ENCODE peak calls at places on chromosomes 3 and 15, in nine cellular contexts. J is mesenchymal stem cell, Z is H1, H is cardiac fibroblast, Q is pancreas, Y is astrocyte of the spinal cord, F is fibroblast of the aortic adventitia, V is left ventricle myocardium inferior, U is HFF-Myc. K is an unnamed sample.
A peak's percentile ranks its signal among the peaks of the same experiment; 100 is the strongest.

GRCh38 chr3:71202848-71203390 is 380.6 kb downstream of the FOXP1 start:
- DNase-seq in Y (no peak), V (no peak), F (no peak), H (no peak), U (no peak), J (no peak), Z (no peak), Q (no peak), K (no peak)

GRCh38 chr3:40975711-40976121 is 223.6 kb upstream of the CTNNB1 start:
- DNase-seq in H (peak; percentile 62), J (peak; percentile 39), F (no peak), V (no peak), U (no peak), Q (no peak), Z (no peak), Y (peak; percentile 48), K (no peak)

GRCh38 chr15:38424101-38424552 is 29.8 kb upstream of the FAM98B start:
- DNase-seq in F (no peak), Z (no peak), U (no peak), H (no peak), Y (no peak), V (no peak), J (peak; percentile 31), Q (no peak), K (no peak)

GRCh38 chr15:81373996-81374395 is at the start of gene TMC3:
- DNase-seq in U (no peak), Z (no peak), J (no peak), Q (no peak), H (no peak), Y (peak; percentile 35), V (no peak), F (peak; percentile 7), K (no peak)

GRCh38 chr3:197368821-197369220 is 70.4 kb upstream of the DLG1 start:
- DNase-seq in H (no peak), Z (no peak), Y (no peak), J (no peak), V (no peak), Q (no peak), U (no peak), F (no peak), K (no peak)

GRCh38 chr3:45366305-45366704 is 22.1 kb upstream of the LARS2 start:
- DNase-seq in Z (no peak), F (no peak), Y (no peak), Q (no peak), H (no peak), U (no peak), J (no peak), V (no peak), K (no peak)

GRCh38 chr15:75061272-75061671 is 37.9 kb downstream of the PPCDC start:
- DNase-seq in Q (no peak), Z (no peak), Y (peak; percentile 72), F (no peak), U (no peak), V (no peak), H (no peak), J (peak; percentile 71), K (no peak)

GRCh38 chr3:39148116-39149058 is 5.0 kb downstream of the CSRNP1 start:
- DNase-seq in F (no peak), U (peak; percentile 72), Q (no peak), Z (no peak), Y (peak; percentile 74), H (no peak), J (peak; percentile 89), V (no peak), K (no peak)

GRCh38 chr3:132626955-132627354 is 29.9 kb downstream of the ACKR4 start:
- DNase-seq in Q (no peak), Y (no peak), V (no peak), J (no peak), Z (no peak), F (no peak), H (no peak), U (no peak), K (no peak)

GRCh38 chr15:21260966-21261395 is 179.3 kb downstream of the POTEB3 start:
- DNase-seq in V (peak; percentile 20), Y (peak; percentile 1), H (no peak), F (no peak), U (no peak), J (no peak), Q (no peak), Z (no peak), K (no peak)

GRCh38 chr3:4980229-4981159 is 1.3 kb downstream of the BHLHE40 start:
- DNase-seq in Q (peak; percentile 90), J (peak; percentile 93), Z (no peak), V (peak; percentile 92), F (peak; percentile 96), U (peak; percentile 84), Y (peak; percentile 95), H (peak; percentile 96), K (peak; percentile 71)

GRCh38 chr15:94205366-94205765 is 26.0 kb upstream of the MCTP2 start:
- DNase-seq in Q (no peak), V (no peak), Z (no peak), U (peak; percentile 9), Y (peak; percentile 13), F (no peak), H (no peak), J (peak; percentile 99), K (no peak)

GRCh38 chr15:65942436-65942835 is 73.1 kb downstream of the RAB11A start:
- DNase-seq in H (no peak), Z (no peak), F (no peak), V (no peak), Y (peak; percentile 18), Q (no peak), J (no peak), U (no peak), K (no peak)

GRCh38 chr3:71050133-71050520 is 533.4 kb downstream of the FOXP1 start:
- DNase-seq in V (no peak), Q (no peak), J (peak; percentile 84), H (peak; percentile 62), Z (no peak), Y (peak; percentile 84), U (no peak), F (peak; percentile 51), K (no peak)

GRCh38 chr15:78950906-78951840 is 6.3 kb upstream of the CTSH start:
- DNase-seq in V (no peak), J (peak; percentile 31), Y (peak; percentile 27), F (peak; percentile 70), Z (no peak), H (peak; percentile 69), Q (no peak), U (no peak), K (no peak)

GRCh38 chr3:52108302-52109232 is 45.7 kb downstream of the POC1A start:
- DNase-seq in F (peak; percentile 48), U (no peak), Q (peak; percentile 18), Y (no peak), V (peak; percentile 55), H (peak; percentile 60), J (peak; percentile 33), Z (no peak), K (peak; percentile 20)
- H3K4me3 ChIP-seq in F (no peak overlapping the region), U (no peak overlapping the region), Q (no peak overlapping the region), Y (no peak overlapping the region), V (peak overlapping the region; percentile 53), H (no peak overlapping the region), J (peak overlapping the region; percentile 33), Z (no peak overlapping the region), K (no peak overlapping the region)

DNA sequence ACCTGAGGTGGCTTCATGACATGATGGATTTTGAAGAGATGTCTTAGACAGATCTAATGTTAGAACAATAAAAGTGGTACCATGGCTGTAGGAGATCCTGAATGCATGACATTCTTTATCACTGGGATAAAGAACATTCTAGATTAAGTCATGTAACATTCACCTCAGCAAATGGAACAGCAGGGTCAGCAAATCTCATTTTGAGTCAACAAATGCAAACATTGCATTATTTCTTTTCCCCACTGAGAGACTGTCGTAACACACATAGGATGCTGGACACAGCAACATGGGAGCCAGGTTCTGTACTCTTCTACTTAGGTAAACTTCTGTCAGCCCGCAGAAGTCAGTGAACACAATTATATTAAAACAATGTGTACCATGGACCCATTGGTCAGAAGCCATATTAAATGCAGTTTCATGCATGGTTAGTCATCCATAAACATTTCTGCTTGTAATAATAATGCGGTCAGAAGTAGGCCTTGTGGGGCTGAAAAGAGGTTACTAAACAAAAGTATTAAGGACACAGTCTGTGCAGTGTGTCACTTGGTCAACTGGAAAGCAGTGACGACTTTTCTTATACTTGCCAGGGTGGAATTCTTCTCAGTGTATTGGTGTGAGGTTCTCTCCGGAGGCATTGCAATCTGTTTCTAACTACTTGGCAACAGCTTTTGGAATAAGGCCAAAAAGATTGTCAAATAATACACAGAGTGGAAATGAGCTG is 46.6 kb downstream of the CHL1 start:
- DNase-seq in H (peak; percentile 37), Q (no peak), Z (no peak), Y (peak; percentile 89), F (peak; percentile 5), J (no peak), V (no peak), U (no peak), K (peak; percentile 21)
- H3K4me3 ChIP-seq in H (no peak overlapping the region), Q (no peak overlapping the region), Z (no peak overlapping the region), Y (no peak overlapping the region), F (no peak overlapping the region), J (no peak overlapping the region), V (no peak overlapping the region), U (no peak overlapping the region), K (no peak overlapping the region)

DNA sequence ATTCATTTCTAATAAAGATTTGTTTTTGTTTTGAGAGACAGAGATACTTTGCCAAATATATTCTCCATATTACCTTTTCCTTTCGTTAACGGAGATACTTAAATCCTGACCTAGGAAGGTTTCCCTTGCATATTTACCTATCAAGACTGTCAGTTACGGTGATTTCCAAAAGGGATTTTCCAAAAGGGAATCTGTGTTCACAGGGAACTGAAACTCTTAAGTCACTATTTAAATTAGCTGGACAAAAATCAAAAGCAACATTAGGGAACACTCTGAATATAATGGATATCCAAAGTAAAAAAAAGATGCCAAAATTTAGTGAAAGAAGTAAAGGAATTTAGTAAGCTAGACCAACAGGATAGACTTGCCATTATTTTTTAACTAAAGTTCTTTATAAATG is 576 bp downstream of the LRRFIP2 start:
- DNase-seq in Y (no peak), F (no peak), J (no peak), U (no peak), Q (no peak), V (no peak), H (no peak), Z (no peak), K (no peak)
- H3K4me3 ChIP-seq in Y (no peak overlapping the region), F (peak overlapping the region; percentile 92), J (peak overlapping the region; percentile 98), U (peak overlapping the region; percentile 89), Q (no peak overlapping the region), V (peak overlapping the region; percentile 98), H (no peak overlapping the region), Z (no peak overlapping the region), K (no peak overlapping the region)

GRCh38 chr3:135966349-135966695 is 794 bp downstream of the PPP2R3A start:
- DNase-seq in Q (no peak), Y (peak; percentile 34), F (peak; percentile 45), U (no peak), V (no peak), Z (no peak), H (no peak), J (peak; percentile 59), K (no peak)

GRCh38 chr3:135967867-135968266 is 2.3 kb downstream of the PPP2R3A start:
- DNase-seq in Y (no peak), Q (no peak), U (no peak), J (no peak), Z (no peak), H (no peak), F (no peak), V (no peak), K (no peak)

GRCh38 chr3:135965506-135966348 is at the start of gene PPP2R3A:
- DNase-seq in Y (peak; percentile 91), H (peak; percentile 91), F (peak; percentile 79), U (no peak), J (peak; percentile 87), Q (peak; percentile 81), V (peak; percentile 82), Z (peak; percentile 62), K (peak; percentile 53)

GRCh38 chr3:135965129-135965505 is 411 bp upstream of the PPP2R3A start:
- DNase-seq in Q (no peak), Z (no peak), H (no peak), Y (peak; percentile 77), F (no peak), J (no peak), V (no peak), U (no peak), K (no peak)

GRCh38 chr3:135966875-135967274 is 1.3 kb downstream of the PPP2R3A start:
- DNase-seq in Y (peak; percentile 26), H (peak; percentile 19), Q (no peak), U (no peak), Z (no peak), F (peak; percentile 13), V (no peak), J (peak; percentile 23), K (no peak)
- H3K4me3 ChIP-seq in Y (peak overlapping the region; percentile 65), H (peak overlapping the region; percentile 85), Q (peak overlapping the region; percentile 80), U (peak overlapping the region; percentile 86), Z (peak overlapping the region; percentile 74), F (peak overlapping the region; percentile 83), V (peak overlapping the region; percentile 90), J (peak overlapping the region; percentile 86), K (peak overlapping the region; percentile 78)